ENCODE peak calls at places on chromosomes 5 and 9, in four cellular contexts. E is bronchial epithelial cell, P is ovary, S is HCT116. Q is an unnamed sample. For H3K27me3, the result is how much of the 10 kb centered on the place peaks cover.

GRCh38 chr5:1507961-1508678 is 15.6 kb downstream of the LPCAT1 start:
- DNase-seq in S (no peak), P (no peak), E (no peak), Q (no peak)

GRCh38 chr9:75105841-75106240 is 17.5 kb downstream of the OSTF1 start:
- DNase-seq in E (no peak), P (no peak), S (no peak), Q (no peak)

GRCh38 chr5:179825655-179826182 is 5.0 kb downstream of the SQSTM1 start:
- DNase-seq in P (no peak), E (no peak), S (no peak), Q (no peak)

GRCh38 chr5:6448622-6449464 is at the start of gene UBE2QL1:
- DNase-seq in P (peak), E (no peak), S (no peak), Q (no peak)

GRCh38 chr9:88968799-88969198 is 22.5 kb upstream of the S1PR3 start:
- DNase-seq in E (no peak), S (no peak), P (no peak), Q (no peak)

GRCh38 chr9:125550216-125550614 is 156.8 kb downstream of the MAPKAP1 start:
- DNase-seq in E (peak), S (no peak), P (no peak), Q (no peak)

GRCh38 chr9:36050472-36050871 is 13.8 kb downstream of the RECK start:
- DNase-seq in E (no peak), S (no peak), P (no peak), Q (no peak)

GRCh38 chr5:180820788-180821321 is 18.2 kb upstream of the MGAT1 start:
- DNase-seq in P (no peak), S (no peak), E (no peak), Q (no peak)

GRCh38 chr9:121463026-121463827 is 36.4 kb downstream of the GGTA1 start:
- DNase-seq in S (peak), P (no peak), E (peak), Q (no peak)

DNA sequence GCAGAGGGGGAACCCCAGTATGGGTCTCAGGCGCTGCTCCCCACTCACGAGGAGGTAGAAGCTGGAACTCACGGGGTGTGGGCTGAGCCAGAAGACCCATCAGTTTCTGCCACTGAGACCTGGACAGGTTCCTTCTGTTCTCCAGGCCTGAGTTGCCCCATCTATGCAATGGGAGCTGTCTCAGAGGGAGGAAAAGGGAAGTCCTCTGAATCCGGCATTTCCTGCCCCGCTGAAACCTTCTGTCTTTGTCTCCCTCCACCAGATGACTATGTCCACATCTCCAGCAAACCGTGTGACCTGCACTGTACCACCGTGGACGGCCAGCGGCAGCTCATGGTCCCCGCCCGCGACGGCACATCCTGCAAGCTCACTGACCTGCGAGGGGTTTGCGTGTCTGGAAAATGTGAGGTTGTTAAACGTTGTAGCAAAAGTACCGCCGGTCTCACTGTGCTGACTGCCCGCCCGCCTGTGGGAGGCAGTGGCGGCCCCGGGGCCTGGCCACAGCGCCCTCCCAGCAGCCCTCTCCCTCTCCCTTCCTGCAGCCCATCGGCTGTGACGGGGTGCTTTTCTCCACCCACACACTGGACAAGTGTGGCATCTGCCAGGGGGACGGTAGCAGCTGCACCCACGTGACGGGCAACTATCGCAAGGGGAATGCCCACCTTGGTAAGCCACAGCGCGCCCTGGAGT is 6.0 kb downstream of the ADAMTSL2 start:
- DNase-seq in S (no peak), E (no peak), P (no peak), Q (no peak)
- TF ChIP-seq CTCF in S (no peak), E (no peak), P (no peak), Q (no peak)

GRCh38 chr9:133584167-133584558 is 25.0 kb downstream of the FAM163B start:
- DNase-seq in P (no peak), E (no peak), S (no peak), Q (no peak)
- H3K27me3 ChIP-seq in P (under half), E (under half), S (under half), Q (under half)

GRCh38 chr9:122821278-122821952 is 7.0 kb downstream of the PDCL start:
- DNase-seq in S (no peak), P (no peak), E (no peak), Q (no peak)

GRCh38 chr9:122819791-122820489 is 8.4 kb downstream of the PDCL start:
- DNase-seq in S (no peak), E (no peak), P (no peak), Q (no peak)

GRCh38 chr9:122820490-122820845 is 7.9 kb downstream of the PDCL start:
- DNase-seq in S (no peak), E (no peak), P (no peak), Q (no peak)

GRCh38 chr9:122822958-122823357 is 5.4 kb downstream of the PDCL start:
- DNase-seq in E (no peak), P (no peak), S (no peak), Q (no peak)

GRCh38 chr9:122822056-122822455 is 6.3 kb downstream of the PDCL start:
- DNase-seq in E (no peak), S (no peak), P (no peak), Q (no peak)
- H3K4me3 ChIP-seq in E (no peak), S (no peak), P (no peak), Q (no peak)

GRCh38 chr5:108924457-108924961 is 176.8 kb downstream of the FER start:
- DNase-seq in E (no peak), S (peak), P (no peak), Q (no peak)

GRCh38 chr5:108917596-108917995 is 169.9 kb downstream of the FER start:
- DNase-seq in P (no peak), S (no peak), E (peak), Q (no peak)

GRCh38 chr5:108925073-108925472 is 177.4 kb downstream of the FER start:
- DNase-seq in S (no peak), P (no peak), E (no peak), Q (no peak)

DNA sequence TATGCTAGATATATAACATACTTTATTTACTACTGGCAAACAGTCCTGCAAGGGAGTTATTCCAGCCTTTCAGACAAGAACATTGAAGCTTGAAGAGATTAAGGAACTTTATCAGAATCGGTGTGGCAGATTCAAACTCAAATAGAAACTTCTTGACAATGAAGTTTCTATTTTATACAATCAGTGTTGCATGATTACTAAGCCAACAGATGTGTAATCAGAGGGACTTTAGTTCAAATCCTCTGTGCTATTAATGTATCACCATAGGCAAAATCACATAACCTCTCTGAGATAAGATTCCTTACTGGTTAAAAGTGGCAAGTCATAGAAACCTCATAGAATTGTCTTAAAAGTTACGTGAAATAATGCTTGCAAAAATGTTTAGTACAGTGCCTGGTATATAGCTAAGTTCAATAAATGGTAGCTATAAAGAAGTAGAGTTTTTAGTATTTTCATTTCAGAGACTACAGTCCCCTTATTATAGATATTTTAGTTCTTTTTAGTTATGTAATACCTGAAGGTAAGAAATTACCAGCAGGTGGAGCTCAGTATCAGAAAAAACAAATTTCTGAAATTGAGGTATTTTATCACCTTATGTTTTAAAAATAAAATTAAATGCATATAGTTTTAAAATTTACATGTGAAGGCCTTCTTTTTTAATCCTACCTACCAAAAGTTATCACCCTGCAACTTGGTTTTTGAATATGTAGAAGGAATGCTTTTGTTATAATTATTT is 172.1 kb downstream of the FER start:
- DNase-seq in P (no peak), E (no peak), S (no peak), Q (no peak)
- TF ChIP-seq CTCF in P (no peak), E (no peak), S (peak), Q (no peak)

GRCh38 chr9:92492781-92493401 is 10.6 kb upstream of the ASPN start:
- DNase-seq in S (no peak), P (no peak), E (no peak), Q (no peak)

GRCh38 chr9:92499701-92500100 is 17.4 kb upstream of the ASPN start:
- DNase-seq in P (no peak), S (no peak), E (no peak), Q (no peak)

GRCh38 chr9:92496401-92496800 is 14.1 kb upstream of the ASPN start:
- DNase-seq in P (no peak), E (no peak), S (no peak), Q (no peak)

GRCh38 chr9:92489209-92489608 is 6.9 kb upstream of the ASPN start:
- DNase-seq in P (no peak), E (peak), S (no peak), Q (no peak)

GRCh38 chr9:92493741-92494387 is 11.6 kb upstream of the ASPN start:
- DNase-seq in P (no peak), S (no peak), E (no peak), Q (no peak)
- H3K27me3 ChIP-seq in P (under half), S (under half), E (under half), Q (under half)

DNA sequence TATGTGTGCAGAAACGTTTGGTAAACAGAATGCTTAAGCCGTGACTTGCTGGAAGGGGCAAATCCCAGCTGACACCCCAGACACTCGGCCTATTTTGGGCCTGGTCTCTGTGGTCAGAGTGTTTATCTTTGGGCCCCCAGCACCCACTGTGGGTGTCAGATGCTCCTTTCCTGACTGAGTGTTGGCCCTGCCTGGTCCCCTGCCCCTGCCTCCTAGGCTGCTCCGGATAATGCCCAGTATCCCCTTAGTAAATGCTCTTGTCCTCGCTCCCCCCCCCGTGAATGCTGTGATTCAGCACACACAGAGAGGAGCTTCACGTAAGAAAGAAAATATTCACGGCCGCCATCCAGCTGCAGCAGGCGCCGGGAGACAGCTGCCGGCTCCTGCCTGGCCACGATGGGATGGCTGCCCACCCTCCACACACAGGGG is 11.3 kb upstream of the ANGPTL2 start:
- DNase-seq in E (peak), P (peak), S (no peak), Q (no peak)
- H3K4me3 ChIP-seq in E (no peak), P (no peak), S (no peak), Q (no peak)

DNA sequence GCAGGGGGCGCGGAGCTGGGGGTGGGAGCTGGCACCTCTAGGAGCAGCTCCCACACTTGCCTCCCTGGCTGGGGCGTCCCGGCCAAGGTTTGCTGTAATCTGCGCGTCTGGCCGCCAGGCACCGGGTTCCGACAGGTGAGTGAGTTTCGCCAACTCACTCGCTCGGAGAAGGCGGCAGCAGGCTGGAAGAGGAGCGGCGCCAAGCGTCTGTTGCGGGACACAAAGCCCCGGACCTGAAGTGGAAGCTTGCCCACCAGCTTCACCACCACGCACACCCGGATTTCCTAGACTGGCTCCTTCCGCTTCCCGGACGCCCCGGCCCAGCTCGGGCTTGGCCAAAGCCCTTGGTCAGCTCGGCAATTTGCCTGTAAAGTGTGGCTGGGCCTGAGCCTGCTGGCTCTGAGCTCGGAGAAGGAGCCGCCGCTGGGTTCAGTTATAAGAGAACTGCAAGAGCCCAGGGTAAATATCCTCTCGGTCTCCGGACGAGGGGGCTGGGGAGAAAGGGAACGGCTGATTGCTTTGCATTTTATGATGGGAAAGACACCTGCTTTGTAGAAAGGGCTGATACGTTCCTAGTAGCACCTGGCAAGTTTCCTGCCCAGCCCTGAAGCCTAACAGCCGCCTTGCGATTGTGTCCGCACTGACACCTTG is 461 bp upstream of the GNA14 start:
- DNase-seq in E (peak), S (no peak), P (peak), Q (no peak)
- TF ChIP-seq CTCF in E (peak), S (no peak), P (no peak), Q (no peak)

GRCh38 chr5:115179068-115179958 is 9.6 kb upstream of the TRIM36 start:
- DNase-seq in P (peak), S (no peak), E (no peak), Q (no peak)
- H3K27me3 ChIP-seq in P (under half), S (under half), E (under half), Q (under half)